ENCODE peak calls at places on chromosome 21, in five cellular contexts. L is A549, Y is suprapubic skin, W is tibial nerve, F is stomach. T is an unnamed sample.

GRCh38 chr21:25994758-25995163 is 175.8 kb downstream of the APP start:
- DNase-seq in L (no peak), Y (no peak), W (no peak), F (no peak), T (no peak)

GRCh38 chr21:36027352-36027751 is 33.0 kb downstream of the SETD4 start:
- DNase-seq in L (no peak), Y (peak; percentile 28), W (no peak), F (no peak), T (no peak)

GRCh38 chr21:15592957-15593356 is 136.8 kb upstream of the USP25 start:
- DNase-seq in L (no peak), Y (no peak), W (no peak), F (no peak), T (no peak)

GRCh38 chr21:26236281-26236680 is 65.7 kb upstream of the APP start:
- DNase-seq in L (no peak), Y (no peak), W (no peak), F (no peak), T (no peak)

GRCh38 chr21:9839011-9839661 is 682.2 kb upstream of the TPTE start:
- DNase-seq in L (no peak), Y (peak; percentile 85), W (no peak), F (no peak), T (no peak)

GRCh38 chr21:33042812-33043211 is 17.1 kb downstream of the OLIG2 start:
- DNase-seq in L (peak; percentile 45), Y (no peak), W (no peak), F (no peak), T (no peak)

GRCh38 chr21:20811702-20812101 is 186.5 kb upstream of the NCAM2 start:
- DNase-seq in L (no peak), Y (no peak), W (no peak), F (no peak), T (no peak)

GRCh38 chr21:31912501-31912900 is 39.7 kb downstream of the HUNK start:
- DNase-seq in L (no peak), Y (no peak), W (no peak), F (no peak), T (no peak)

GRCh38 chr21:25887166-25887565 is 152.4 kb downstream of the GABPA start:
- DNase-seq in L (peak; percentile 15), Y (no peak), W (no peak), F (no peak), T (no peak)

GRCh38 chr21:29155118-29155932 is 24.9 kb downstream of the MAP3K7CL start:
- DNase-seq in L (no peak), Y (no peak), W (peak; percentile 36), F (no peak), T (peak; percentile 47)
- H3K4me3 ChIP-seq in L (no peak overlapping the region), Y (peak overlapping the region; percentile 29), W (peak overlapping the region; percentile 10), F (peak overlapping the region; percentile 24), T (peak overlapping the region; percentile 26)

GRCh38 chr21:28992526-28993292 is at the start of gene LTN1:
- DNase-seq in L (peak; percentile 98), Y (peak; percentile 100), W (peak; percentile 99), F (peak; percentile 99), T (peak; percentile 98)
- TF ChIP-seq EP300 in L (no peak), Y (no peak), W (peak; percentile 78), F (no peak), T (no peak)

GRCh38 chr21:46637952-46638746 is 2.7 kb downstream of the PRMT2 start:
- DNase-seq in L (no peak), Y (no peak), W (no peak), F (no peak), T (no peak)
- H3K4me3 ChIP-seq in L (no peak overlapping the region), Y (peak overlapping the region; percentile 4), W (no peak overlapping the region), F (peak overlapping the region; percentile 18), T (no peak overlapping the region)

DNA sequence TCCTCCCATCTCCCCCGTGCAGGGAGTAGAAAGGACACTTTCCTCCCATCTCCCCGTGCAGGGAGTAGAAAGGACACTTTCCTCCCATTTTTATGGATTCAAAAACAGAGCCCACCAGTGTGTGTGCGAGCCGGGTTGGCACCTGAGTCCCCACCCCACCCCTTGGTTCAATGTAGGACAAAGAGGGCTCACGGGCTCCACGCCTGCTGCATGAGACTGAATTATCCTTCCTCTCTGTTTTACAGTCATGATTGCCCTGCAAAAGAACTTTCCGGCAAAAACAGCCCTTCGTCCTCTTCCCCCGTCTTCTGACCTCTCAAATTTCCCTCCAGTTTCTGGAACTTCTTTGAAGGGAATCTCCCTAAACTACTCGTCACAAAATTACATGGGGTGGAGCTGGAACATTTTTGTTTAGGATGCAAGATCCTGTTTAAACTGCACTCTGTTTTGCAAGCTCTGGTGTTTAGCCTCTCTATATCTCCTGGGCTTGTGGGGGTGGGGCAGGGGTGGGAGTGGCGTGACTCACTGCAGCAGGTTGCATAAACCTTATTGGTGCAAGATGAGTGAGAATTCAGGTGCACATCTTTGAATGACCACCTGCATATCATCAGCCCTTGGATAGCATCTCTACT is 99.8 kb downstream of the PSMG1 start:
- DNase-seq in L (no peak), Y (no peak), W (peak; percentile 50), F (peak; percentile 41), T (peak; percentile 66)
- TF ChIP-seq EP300 in L (no peak), Y (no peak), W (no peak), F (no peak), T (no peak)

GRCh38 chr21:34073749-34074282 is 438 bp downstream of the MRPS6 start:
- DNase-seq in L (no peak), Y (no peak), W (no peak), F (peak; percentile 38), T (no peak)

GRCh38 chr21:34071683-34072082 is 1.7 kb upstream of the MRPS6 start:
- DNase-seq in L (no peak), Y (no peak), W (no peak), F (no peak), T (no peak)

GRCh38 chr21:34073032-34073748 is at the start of the genes MRPS6 and SLC5A3:
- DNase-seq in L (peak; percentile 78), Y (peak; percentile 88), W (peak; percentile 69), F (peak; percentile 87), T (peak; percentile 87)

GRCh38 chr21:34074283-34075098 is 1.1 kb downstream of the MRPS6 start:
- DNase-seq in L (no peak), Y (no peak), W (no peak), F (no peak), T (no peak)

DNA sequence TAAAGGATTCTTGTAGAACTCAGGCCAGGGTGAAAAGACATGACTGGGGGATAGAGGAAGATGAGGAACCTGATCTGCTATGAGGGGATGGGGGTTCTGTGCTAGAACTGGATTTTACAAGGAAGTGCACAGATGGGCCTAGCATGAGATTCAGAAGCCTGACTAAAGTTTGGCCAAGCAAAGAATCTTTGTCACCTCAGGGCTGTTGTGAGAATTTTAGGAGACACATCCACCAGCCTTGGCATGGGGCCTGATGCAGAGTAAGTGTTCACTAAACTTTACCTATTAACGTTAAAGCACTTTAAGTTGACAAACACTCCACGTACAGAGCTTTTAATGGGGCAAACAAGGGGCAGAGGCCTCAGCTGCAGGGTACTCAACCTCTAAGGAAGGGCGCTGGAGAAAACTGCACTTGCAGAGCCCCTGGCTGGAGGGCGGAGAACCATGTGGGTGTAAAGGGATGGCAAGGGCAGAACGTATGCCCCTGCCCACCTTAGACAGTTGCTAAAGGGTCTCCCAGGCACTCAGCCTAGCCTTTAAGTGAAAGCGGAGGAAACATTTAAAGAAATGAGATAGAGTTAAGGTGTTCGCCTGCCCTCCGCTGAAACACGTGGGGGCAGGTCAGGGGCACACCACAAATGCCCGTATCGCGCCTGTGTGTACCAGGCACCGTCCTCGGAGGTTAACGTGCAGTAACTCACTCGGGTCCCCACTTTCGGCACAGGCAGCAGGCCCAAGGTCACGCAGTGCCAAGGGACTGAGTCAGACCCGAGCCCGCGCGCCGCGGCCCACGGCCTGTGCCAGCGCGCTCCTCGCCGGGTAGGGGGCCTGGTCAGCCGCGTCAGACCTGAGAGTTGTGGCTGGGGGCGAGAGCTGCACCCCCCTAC is 990 bp upstream of the MRPS6 start:
- DNase-seq in L (no peak), Y (no peak), W (peak; percentile 25), F (peak; percentile 50), T (peak; percentile 34)
- H3K4me3 ChIP-seq in L (peak overlapping the region; percentile 98), Y (peak overlapping the region; percentile 73), W (peak overlapping the region; percentile 88), F (peak overlapping the region; percentile 92), T (peak overlapping the region; percentile 83)

DNA sequence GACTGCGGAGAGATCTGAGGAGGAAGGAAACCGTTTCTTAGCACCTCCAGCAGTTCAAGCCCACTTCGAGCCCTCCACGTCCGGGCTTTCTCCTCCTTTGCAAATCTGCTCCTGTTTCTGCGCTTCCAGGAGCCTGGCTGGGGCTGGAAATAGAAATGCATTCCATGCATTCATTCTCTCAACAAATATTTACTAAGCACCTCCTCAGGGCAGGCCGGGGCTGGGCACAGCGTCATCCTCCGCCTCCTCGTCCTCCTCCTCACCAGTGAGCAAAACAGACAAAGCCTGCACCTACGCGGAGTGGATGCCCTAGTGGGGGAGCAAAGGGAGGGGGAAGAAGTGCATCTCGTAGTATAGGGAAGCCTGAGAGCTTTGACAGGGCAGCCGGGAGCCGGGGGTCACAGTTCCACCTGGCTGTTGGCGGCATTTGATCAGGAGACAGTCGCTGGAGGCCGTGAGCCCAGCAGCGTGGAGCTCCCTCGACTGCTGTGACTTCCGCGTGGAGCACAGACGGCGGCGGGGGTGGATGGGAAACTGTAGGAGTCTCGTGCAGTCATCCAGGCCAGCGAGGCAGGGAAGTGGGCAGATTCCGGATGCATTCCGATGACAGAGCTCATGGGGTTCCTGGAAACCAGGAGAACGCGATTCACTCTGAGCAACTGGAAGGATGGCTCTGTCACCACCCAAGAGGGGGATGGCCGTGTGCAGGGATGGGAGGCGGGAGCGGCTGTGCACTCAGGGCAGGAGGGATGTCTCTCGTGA is 93.4 kb downstream of the SIK1 start:
- DNase-seq in L (peak; percentile 97), Y (no peak), W (peak; percentile 31), F (peak; percentile 64), T (peak; percentile 55)
- TF ChIP-seq EP300 in L (peak; percentile 89), Y (no peak), W (no peak), F (no peak), T (no peak)

DNA sequence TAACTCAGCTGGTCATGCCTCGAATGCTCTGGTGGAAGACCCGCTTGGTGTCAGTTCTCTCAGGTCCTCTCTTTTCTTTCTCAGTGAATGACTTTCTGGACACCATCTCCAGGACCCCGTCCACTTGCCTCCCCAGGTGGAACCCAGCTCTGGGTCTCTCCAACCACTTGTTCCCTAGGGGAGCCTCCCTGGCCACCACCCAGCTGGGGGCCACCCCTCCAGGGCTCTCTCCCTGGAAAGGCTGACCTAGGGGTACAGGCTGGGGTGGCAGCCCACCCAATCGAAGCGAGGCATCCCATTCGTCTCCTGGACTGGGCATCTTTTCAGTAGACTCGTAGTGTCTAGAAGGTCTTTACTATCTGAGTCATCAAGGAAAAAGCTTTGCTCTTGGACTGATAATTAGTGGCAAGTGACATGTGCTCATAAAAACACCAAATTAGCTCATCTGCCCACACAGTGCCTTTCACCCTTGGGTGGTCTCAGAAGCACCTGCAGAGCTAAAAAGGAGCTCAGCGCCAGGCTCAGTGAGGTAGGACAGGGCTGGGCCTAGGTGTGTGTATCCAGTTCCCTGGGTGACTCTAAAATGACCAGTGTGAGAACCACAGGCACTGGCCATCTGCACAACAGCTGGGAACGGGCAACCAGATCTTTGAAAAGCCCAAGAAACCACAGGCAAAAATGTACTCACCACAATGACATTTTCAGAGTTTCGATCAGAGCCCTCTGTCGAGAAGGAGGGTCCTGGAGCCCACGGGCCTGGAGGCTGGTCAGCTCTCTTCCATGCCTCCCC is 2.4 kb upstream of the PDXK start:
- DNase-seq in L (no peak), Y (no peak), W (no peak), F (no peak), T (no peak)
- H3K4me3 ChIP-seq in L (no peak overlapping the region), Y (no peak overlapping the region), W (no peak overlapping the region), F (no peak overlapping the region), T (no peak overlapping the region)

GRCh38 chr21:29800051-29800450 is 139.7 kb downstream of the GRIK1 start:
- DNase-seq in L (no peak), Y (no peak), W (no peak), F (no peak), T (no peak)
- TF ChIP-seq EP300 in L (no peak), Y (no peak), W (no peak), F (no peak), T (no peak)